ENCODE peak calls at places on chromosomes 13 and 19, in five cellular contexts. Q is cardiac muscle cell, Y is body of pancreas, H is tibial artery, C is lower lobe of right lung. F is an unnamed sample. For H3K4me1, the result is how much of the 10 kb centered on the place peaks cover.

GRCh38 chr19:8610928-8611284 is 391 bp upstream of the ADAMTS10 start:
- DNase-seq in Q (no peak), Y (no peak), H (no peak), C (no peak), F (no peak)

GRCh38 chr13:42981853-42982252 is 10.2 kb downstream of the EPSTI1 start:
- DNase-seq in Q (no peak), Y (no peak), H (no peak), C (no peak), F (peak)

GRCh38 chr19:38527466-38528136 is 90.2 kb downstream of the MAP4K1 start:
- DNase-seq in Q (no peak), Y (no peak), H (no peak), C (no peak), F (no peak)

GRCh38 chr13:76677047-76677446 is 209.2 kb downstream of the KCTD12 start:
- DNase-seq in Q (peak), Y (peak), H (peak), C (no peak), F (peak)

GRCh38 chr19:16509141-16510061 is 13.2 kb downstream of the C19orf44 start:
- DNase-seq in Q (peak), Y (no peak), H (peak), C (no peak), F (no peak)

GRCh38 chr19:16542894-16543498 is 759 bp upstream of the CHERP start:
- DNase-seq in Q (peak), Y (no peak), H (no peak), C (no peak), F (no peak)

GRCh38 chr19:8404391-8405151 is 8.5 kb upstream of the MARCHF2 start:
- DNase-seq in Q (no peak), Y (peak), H (no peak), C (peak), F (no peak)

GRCh38 chr13:44404261-44405139 is 30.9 kb downstream of the SERP2 start:
- DNase-seq in Q (no peak), Y (no peak), H (no peak), C (no peak), F (peak)

GRCh38 chr19:45607071-45608029 is 5.3 kb upstream of the GPR4 start:
- DNase-seq in Q (peak), Y (peak), H (peak), C (peak), F (peak)

DNA sequence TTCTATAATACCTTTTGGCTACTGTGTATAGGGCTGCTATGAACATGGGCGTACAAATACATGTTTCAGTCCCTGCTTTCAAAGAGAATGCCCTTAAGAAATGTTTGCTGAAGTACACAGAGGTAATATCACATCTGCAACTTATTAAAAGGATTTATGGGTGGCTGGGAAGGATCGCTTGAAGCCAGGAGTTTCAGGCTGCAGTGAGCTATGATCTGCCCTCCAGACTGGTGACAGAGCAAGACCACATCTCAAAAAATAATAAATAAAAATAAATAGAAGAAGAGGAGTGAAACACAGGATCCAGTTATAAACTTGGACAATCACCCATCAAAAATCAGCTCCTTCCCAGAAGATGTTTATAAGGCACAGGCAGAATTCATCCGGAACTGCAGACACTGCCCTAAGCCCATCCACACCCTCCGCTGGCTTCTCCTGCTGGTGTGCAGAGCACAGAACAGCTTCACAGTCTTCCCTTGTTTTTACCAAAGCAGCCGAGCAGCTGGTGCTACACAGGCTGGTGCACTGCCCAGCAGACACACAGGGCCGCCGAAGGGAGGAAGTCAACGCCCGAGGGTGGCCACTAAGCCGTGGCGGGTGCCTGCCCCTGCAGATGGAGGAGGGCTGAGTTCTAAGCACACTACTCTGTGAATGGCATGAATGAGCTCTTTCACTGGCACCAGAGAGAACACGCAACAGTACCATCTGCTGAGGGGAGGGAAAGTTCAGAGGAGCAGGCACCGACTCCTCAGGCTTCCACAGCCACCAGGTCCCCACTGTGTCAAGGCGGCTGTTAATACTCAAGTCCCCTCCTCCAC is 44.0 kb downstream of the BRD4 start:
- DNase-seq in Q (no peak), Y (peak), H (no peak), C (no peak), F (no peak)
- TF ChIP-seq CTCF in Q (no peak), Y (no peak), H (no peak), C (no peak), F (no peak)

GRCh38 chr19:3104708-3104983 is 10.5 kb downstream of the GNA11 start:
- DNase-seq in Q (no peak), Y (no peak), H (no peak), C (no peak), F (no peak)
- H3K4me1 ChIP-seq in Q (under half), Y (under half), H (half or more), C (half or more), F (half or more)

GRCh38 chr19:19110410-19111137 is 27.7 kb downstream of the TMEM161A start:
- DNase-seq in Q (peak), Y (no peak), H (no peak), C (no peak), F (peak)
- TF ChIP-seq CTCF in Q (peak), Y (no peak), H (no peak), C (peak), F (no peak)

DNA sequence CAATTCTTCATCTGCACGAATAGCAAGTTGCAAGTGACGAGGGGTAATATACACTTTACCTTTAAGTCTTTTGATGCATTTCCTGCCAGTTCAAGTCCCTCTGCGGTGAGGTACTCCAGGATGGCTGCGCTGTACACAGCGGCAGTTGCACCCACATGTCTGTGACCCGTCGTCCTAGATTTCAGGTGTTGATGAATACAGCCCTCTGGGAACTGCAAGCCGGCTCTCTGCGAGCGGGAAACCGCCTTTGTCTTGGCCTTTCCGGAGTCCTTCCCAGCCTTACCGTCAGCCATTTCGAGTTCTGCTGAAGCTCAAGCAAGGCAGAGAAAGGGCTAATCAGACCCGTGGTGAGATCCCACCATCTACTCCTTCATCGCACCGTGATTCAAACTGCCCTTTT is 14.8 kb downstream of the UBAC2 start:
- DNase-seq in Q (no peak), Y (no peak), H (no peak), C (no peak), F (peak)
- H3K4me1 ChIP-seq in Q (under half), Y (under half), H (under half), C (under half), F (under half)

GRCh38 chr19:6425732-6426686 is 1.4 kb upstream of the KHSRP start:
- DNase-seq in Q (no peak), Y (no peak), H (no peak), C (no peak), F (no peak)
- TF ChIP-seq CTCF in Q (no peak), Y (no peak), H (no peak), C (no peak), F (no peak)

GRCh38 chr19:1155352-1156304 is 18.4 kb downstream of the SBNO2 start:
- DNase-seq in Q (peak), Y (no peak), H (no peak), C (no peak), F (no peak)
- H3K4me1 ChIP-seq in Q (under half), Y (under half), H (half or more), C (half or more), F (under half)

DNA sequence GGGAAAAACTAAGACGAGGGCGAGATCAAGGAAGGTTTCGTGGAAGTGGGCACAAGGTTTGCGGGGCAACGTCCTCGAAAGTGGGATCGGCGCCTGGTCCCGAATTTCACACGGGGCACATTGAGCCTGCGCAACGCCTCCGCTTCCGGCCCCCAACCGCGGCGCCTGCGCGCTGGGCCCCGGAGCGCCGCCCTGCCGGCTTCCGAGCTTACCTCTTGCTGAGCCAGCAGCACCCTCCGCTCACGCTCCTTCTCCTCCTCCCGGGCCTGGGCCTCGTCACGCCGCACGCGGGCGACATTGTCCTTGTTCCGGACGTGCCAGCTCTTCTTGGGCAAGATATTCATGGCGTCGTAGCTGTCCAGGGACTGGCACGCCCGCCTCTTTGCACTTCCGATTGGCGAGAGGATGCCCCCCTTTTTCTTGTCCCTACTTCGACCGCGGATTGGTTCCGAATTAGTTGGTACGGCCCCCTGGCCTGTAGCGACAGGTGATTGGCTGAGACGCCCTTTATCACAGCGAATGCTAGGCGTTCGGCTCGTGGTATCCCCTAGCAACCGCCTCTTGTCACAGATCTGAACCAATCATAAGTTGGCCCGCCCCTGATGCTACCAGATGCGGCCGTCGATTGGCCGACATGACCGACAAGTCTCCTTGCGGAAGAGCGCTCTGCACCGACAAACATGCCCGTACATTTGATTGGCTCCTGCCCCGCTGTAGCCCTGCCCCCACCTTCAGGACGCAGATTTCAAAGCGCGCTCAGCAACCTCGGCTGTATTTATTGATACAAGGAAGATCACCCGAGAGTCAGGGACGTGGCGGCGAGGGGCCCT is at the start of gene LENG1:
- DNase-seq in Q (peak), Y (peak), H (peak), C (peak), F (peak)
- TF ChIP-seq CTCF in Q (peak), Y (peak), H (peak), C (no peak), F (peak)